ENCODE peak calls at places on chromosomes 13 and 19, in five cellular contexts. F is substantia nigra, T is neural crest cell, C is B cell, S is hypothalamus. Y is an unnamed sample.

GRCh38 chr19:18259848-18260247 is 14.4 kb downstream of the IQCN start:
- DNase-seq in F (no peak), T (no peak), C (no peak), S (no peak), Y (no peak)

GRCh38 chr19:6577410-6578125 is 13.4 kb downstream of the CD70 start:
- DNase-seq in F (no peak), T (no peak), C (peak; percentile 64), S (no peak), Y (no peak)

GRCh38 chr13:98157188-98157587 is 14.3 kb downstream of the FARP1 start:
- DNase-seq in F (no peak), T (no peak), C (no peak), S (no peak), Y (no peak)

GRCh38 chr13:76971215-76971614 is 20.7 kb upstream of the CLN5 start:
- DNase-seq in F (no peak), T (no peak), C (no peak), S (no peak), Y (no peak)

GRCh38 chr19:10517760-10518443 is 655 bp upstream of the S1PR5 start:
- DNase-seq in F (no peak), T (no peak), C (peak; percentile 62), S (no peak), Y (peak; percentile 65)

GRCh38 chr19:41531438-41532311 is 44.3 kb upstream of the CEACAM21 start:
- DNase-seq in F (no peak), T (no peak), C (peak; percentile 73), S (no peak), Y (no peak)

GRCh38 chr13:88376762-88377388 is 705.7 kb downstream of the SLITRK5 start:
- DNase-seq in F (no peak), T (no peak), C (no peak), S (no peak), Y (no peak)

GRCh38 chr13:74206855-74207254 is 72.7 kb upstream of the KLF12 start:
- DNase-seq in F (no peak), T (no peak), C (no peak), S (no peak), Y (no peak)

GRCh38 chr19:46748325-46749109 is 2.3 kb upstream of the STRN4 start:
- DNase-seq in F (no peak), T (peak; percentile 87), C (peak; percentile 66), S (no peak), Y (no peak)

GRCh38 chr19:1245884-1246816 is 2.2 kb upstream of the MIDN start:
- DNase-seq in F (peak; percentile 18), T (no peak), C (no peak), S (no peak), Y (no peak)

GRCh38 chr19:13090511-13091231 is 12.0 kb downstream of the LYL1 start:
- DNase-seq in F (no peak), T (no peak), C (no peak), S (no peak), Y (no peak)

GRCh38 chr13:106433066-106433465 is 102.4 kb downstream of the EFNB2 start:
- DNase-seq in F (no peak), T (no peak), C (no peak), S (no peak), Y (no peak)

GRCh38 chr19:35563207-35563829 is at the start of gene ATP4A:
- DNase-seq in F (no peak), T (no peak), C (no peak), S (no peak), Y (no peak)

GRCh38 chr19:19530423-19530804 is 1.7 kb downstream of the YJEFN3 start:
- DNase-seq in F (no peak), T (no peak), C (no peak), S (no peak), Y (no peak)

GRCh38 chr13:104289400-104289799 is 1223.2 kb upstream of the SLC10A2 start:
- DNase-seq in F (no peak), T (no peak), C (no peak), S (no peak), Y (no peak)

GRCh38 chr13:114142640-114143490 is 10.4 kb upstream of the RASA3 start:
- DNase-seq in F (no peak), T (no peak), C (no peak), S (no peak), Y (no peak)

GRCh38 chr13:28329395-28330158 is 165.4 kb downstream of the FLT1 start:
- DNase-seq in F (no peak), T (no peak), C (no peak), S (no peak), Y (no peak)

GRCh38 chr13:85529216-85529590 is 270.0 kb downstream of the SLITRK6 start:
- DNase-seq in F (no peak), T (no peak), C (no peak), S (no peak), Y (no peak)

GRCh38 chr13:110047511-110047910 is 259.4 kb downstream of the COL4A1 start:
- DNase-seq in F (peak; percentile 32), T (no peak), C (no peak), S (no peak), Y (peak; percentile 30)

GRCh38 chr13:36259361-36260137 is 38.1 kb downstream of the CCDC169 start:
- DNase-seq in F (no peak), T (no peak), C (no peak), S (no peak), Y (no peak)

GRCh38 chr19:55352040-55352439 is 2.5 kb downstream of the COX6B2 start:
- DNase-seq in F (no peak), T (no peak), C (no peak), S (no peak), Y (no peak)

GRCh38 chr13:44309771-44310767 is 63.6 kb upstream of the SERP2 start:
- DNase-seq in F (no peak), T (no peak), C (no peak), S (no peak), Y (no peak)

GRCh38 chr13:94595006-94595942 is 678 bp downstream of the TGDS start:
- DNase-seq in F (peak; percentile 43), T (peak; percentile 4), C (no peak), S (no peak), Y (no peak)

GRCh38 chr13:39263033-39263432 is 224.8 kb downstream of the NHLRC3 start:
- DNase-seq in F (peak; percentile 21), T (peak; percentile 31), C (no peak), S (no peak), Y (no peak)

GRCh38 chr13:59755647-59756290 is 408.0 kb downstream of the DIAPH3 start:
- DNase-seq in F (no peak), T (no peak), C (no peak), S (no peak), Y (no peak)

GRCh38 chr19:30670562-30671513 is 298.7 kb downstream of the ZNF536 start:
- DNase-seq in F (no peak), T (no peak), C (no peak), S (no peak), Y (no peak)

GRCh38 chr13:40197049-40197448 is 469.4 kb downstream of the FOXO1 start:
- DNase-seq in F (no peak), T (no peak), C (no peak), S (no peak), Y (no peak)

GRCh38 chr19:17202249-17202648 is 12.9 kb upstream of the USE1 start:
- DNase-seq in F (no peak), T (no peak), C (peak; percentile 42), S (no peak), Y (no peak)

GRCh38 chr13:110820311-110820710 is 94.6 kb downstream of the ANKRD10 start:
- DNase-seq in F (no peak), T (no peak), C (no peak), S (no peak), Y (no peak)

GRCh38 chr13:114035583-114036501 is 62.0 kb upstream of the C13orf46 start:
- DNase-seq in F (peak; percentile 85), T (no peak), C (no peak), S (peak; percentile 36), Y (peak; percentile 89)

GRCh38 chr19:48509467-48510194 is 2.0 kb downstream of the LMTK3 start:
- DNase-seq in F (no peak), T (no peak), C (no peak), S (no peak), Y (peak; percentile 58)

GRCh38 chr19:14073925-14074838 is 1.6 kb downstream of the MISP3 start:
- DNase-seq in F (peak; percentile 54), T (no peak), C (peak; percentile 33), S (peak; percentile 49), Y (no peak)

GRCh38 chr13:102881819-102882686 is 36.2 kb downstream of the ERCC5 start:
- DNase-seq in F (no peak), T (no peak), C (no peak), S (no peak), Y (no peak)

GRCh38 chr19:18412610-18413239 is 6.5 kb upstream of the SSBP4 start:
- DNase-seq in F (no peak), T (no peak), C (no peak), S (no peak), Y (no peak)

GRCh38 chr13:113220877-113221276 is 11.5 kb downstream of the CUL4A start:
- DNase-seq in F (no peak), T (no peak), C (no peak), S (no peak), Y (no peak)